ENCODE peak calls at places on chromosomes 3 and 15, in five cellular contexts. G is H4; I is iPS DF 19.7; W is activated CD4-positive, alpha-beta T cell treated with anti-CD3 and anti-CD28 coated beads, Interleukin-2, amount 50 U/mL, for 48 hours; R is caudate nucleus. Y is an unnamed sample.

GRCh38 chr15:90131848-90132247 is 29.6 kb upstream of the IDH2 start:
- DNase-seq in G (no peak), I (no peak), W (no peak), R (no peak), Y (no peak)

GRCh38 chr3:39101022-39101689 is 6.3 kb downstream of the GORASP1 start:
- DNase-seq in G (peak), I (no peak), W (peak), R (no peak), Y (no peak)

GRCh38 chr3:172369590-172370259 is 78.5 kb downstream of the GHSR start:
- DNase-seq in G (no peak), I (no peak), W (no peak), R (no peak), Y (no peak)

GRCh38 chr3:9704343-9705322 is 1.0 kb downstream of the CPNE9 start:
- DNase-seq in G (no peak), I (peak), W (peak), R (no peak), Y (peak)

GRCh38 chr3:116059421-116060096 is 385.7 kb downstream of the LSAMP start:
- DNase-seq in G (peak), I (peak), W (no peak), R (no peak), Y (peak)

GRCh38 chr3:175585898-175586297 is 726.8 kb downstream of the NAALADL2 start:
- DNase-seq in G (peak), I (no peak), W (no peak), R (no peak), Y (no peak)

GRCh38 chr3:10432931-10433330 is 72.5 kb downstream of the ATP2B2 start:
- DNase-seq in G (no peak), I (no peak), W (no peak), R (no peak), Y (no peak)

GRCh38 chr3:65402597-65402996 is 636.1 kb downstream of the MAGI1 start:
- DNase-seq in G (peak), I (no peak), W (no peak), R (no peak), Y (no peak)

GRCh38 chr3:137792633-137793271 is 28.6 kb downstream of the SOX14 start:
- DNase-seq in G (peak), I (no peak), W (no peak), R (no peak), Y (no peak)

GRCh38 chr3:159817136-159817535 is 171.5 kb upstream of the IL12A start:
- DNase-seq in G (no peak), I (no peak), W (no peak), R (no peak), Y (no peak)

GRCh38 chr15:72554471-72555425 is 80.6 kb downstream of the ARIH1 start:
- DNase-seq in G (peak), I (no peak), W (peak), R (no peak), Y (no peak)

GRCh38 chr3:122919291-122919610 is 108.3 kb downstream of the SEMA5B start:
- DNase-seq in G (no peak), I (no peak), W (no peak), R (no peak), Y (no peak)

GRCh38 chr3:172347895-172348680 is 100.2 kb downstream of the GHSR start:
- DNase-seq in G (no peak), I (no peak), W (no peak), R (no peak), Y (no peak)

GRCh38 chr15:70327328-70328136 is 229.8 kb upstream of the TLE3 start:
- DNase-seq in G (peak), I (no peak), W (no peak), R (no peak), Y (no peak)

GRCh38 chr3:186966406-186966805 is 36.1 kb downstream of the ST6GAL1 start:
- DNase-seq in G (no peak), I (no peak), W (no peak), R (no peak), Y (no peak)

GRCh38 chr3:194333212-194333980 is 17.7 kb downstream of the CPN2 start:
- DNase-seq in G (peak), I (no peak), W (peak), R (no peak), Y (no peak)

GRCh38 chr3:116569611-116570010 is 124.3 kb upstream of the LSAMP start:
- DNase-seq in G (peak), I (no peak), W (no peak), R (no peak), Y (no peak)

GRCh38 chr15:82715003-82715402 is 5.3 kb upstream of the AP3B2 start:
- DNase-seq in G (no peak), I (no peak), W (no peak), R (no peak), Y (no peak)

GRCh38 chr15:74635228-74635627 is 19.6 kb downstream of the CLK3 start:
- DNase-seq in G (peak), I (no peak), W (peak), R (no peak), Y (no peak)

GRCh38 chr3:46087871-46088270 is 60.6 kb upstream of the XCR1 start:
- DNase-seq in G (peak), I (no peak), W (no peak), R (no peak), Y (no peak)

GRCh38 chr3:121574449-121574848 is 6.7 kb downstream of the ARGFX start:
- DNase-seq in G (peak), I (no peak), W (no peak), R (no peak), Y (no peak)

GRCh38 chr3:96970211-96970610 is 155.8 kb downstream of the EPHA6 start:
- DNase-seq in G (peak), I (no peak), W (no peak), R (no peak), Y (no peak)

GRCh38 chr3:9308298-9308990 is 54.4 kb upstream of the THUMPD3 start:
- DNase-seq in G (no peak), I (no peak), W (no peak), R (no peak), Y (no peak)

GRCh38 chr3:72818915-72819314 is 29.3 kb downstream of the SHQ1 start:
- DNase-seq in G (no peak), I (no peak), W (peak), R (no peak), Y (no peak)

GRCh38 chr15:51067510-51067909 is 27.2 kb downstream of the TNFAIP8L3 start:
- DNase-seq in G (no peak), I (no peak), W (no peak), R (no peak), Y (no peak)

GRCh38 chr3:149494022-149494758 is 19.7 kb downstream of the TM4SF4 start:
- DNase-seq in G (peak), I (no peak), W (peak), R (no peak), Y (peak)

GRCh38 chr3:96548073-96548472 is 266.3 kb upstream of the EPHA6 start:
- DNase-seq in G (no peak), I (no peak), W (no peak), R (no peak), Y (no peak)

GRCh38 chr3:46297658-46298423 is 55.6 kb downstream of the CCR3 start:
- DNase-seq in G (no peak), I (no peak), W (no peak), R (no peak), Y (no peak)

GRCh38 chr15:63465104-63465503 is 39.3 kb upstream of the USP3 start:
- DNase-seq in G (peak), I (no peak), W (no peak), R (no peak), Y (no peak)